ENCODE peak calls at places on chromosomes 7 and 10, in ten cellular contexts. M is M059J, J is PC-9, E is NCI-H526 treated with DMSO at 0.1 percent for 48 hours, F is HEK293T, L is A549, A is COLO829, K is prostate gland, D is NCI-H1694, X is NCI-H226. Q is an unnamed sample.

GRCh38 chr7:152313879-152314604 is 121.8 kb downstream of the KMT2C start:
- DNase-seq in M (peak; percentile 97), J (peak; percentile 91), E (no peak), F (peak; percentile 65), L (peak; percentile 43), A (peak; percentile 42), K (peak; percentile 12), D (peak; percentile 42), X (peak; percentile 91), Q (no peak)

GRCh38 chr7:39272111-39272510 is 294.1 kb upstream of the YAE1 start:
- DNase-seq in M (no peak), J (no peak), E (no peak), F (no peak), L (no peak), A (no peak), K (no peak), D (no peak), X (no peak), Q (no peak)

GRCh38 chr7:153103219-153103618 is 343.7 kb downstream of the ACTR3B start:
- DNase-seq in M (no peak), J (no peak), E (no peak), F (no peak), L (no peak), A (no peak), K (no peak), D (no peak), X (no peak), Q (no peak)

GRCh38 chr7:91034459-91035368 is 229.5 kb upstream of the FZD1 start:
- DNase-seq in M (peak; percentile 36), J (no peak), E (peak; percentile 65), F (peak; percentile 51), L (peak; percentile 3), A (peak; percentile 49), K (peak; percentile 55), D (peak; percentile 71), X (no peak), Q (no peak)

GRCh38 chr7:25795824-25796235 is 356.2 kb upstream of the NFE2L3 start:
- DNase-seq in M (peak; percentile 75), J (no peak), E (no peak), F (no peak), L (no peak), A (no peak), K (no peak), D (no peak), X (no peak), Q (no peak)

GRCh38 chr10:102676916-102677315 is 32.6 kb downstream of the TRIM8 start:
- DNase-seq in M (no peak), J (no peak), E (no peak), F (no peak), L (no peak), A (no peak), K (no peak), D (no peak), X (no peak), Q (no peak)

GRCh38 chr10:75001715-75002350 is 109.6 kb upstream of the SAMD8 start:
- DNase-seq in M (no peak), J (no peak), E (no peak), F (no peak), L (no peak), A (no peak), K (no peak), D (no peak), X (no peak), Q (no peak)

GRCh38 chr7:86926732-86927131 is 132.7 kb downstream of the ELAPOR2 start:
- DNase-seq in M (peak; percentile 13), J (no peak), E (peak; percentile 52), F (peak; percentile 51), L (peak; percentile 14), A (peak; percentile 73), K (no peak), D (peak; percentile 78), X (no peak), Q (no peak)

GRCh38 chr10:119761106-119761505 is 35.3 kb downstream of the INPP5F start:
- DNase-seq in M (peak; percentile 81), J (peak; percentile 63), E (no peak), F (no peak), L (no peak), A (peak; percentile 34), K (no peak), D (no peak), X (peak; percentile 49), Q (no peak)

GRCh38 chr7:3439333-3440030 is 138.4 kb downstream of the SDK1 start:
- DNase-seq in M (peak; percentile 79), J (peak; percentile 76), E (no peak), F (no peak), L (peak; percentile 60), A (peak; percentile 30), K (no peak), D (no peak), X (peak; percentile 99), Q (no peak)

GRCh38 chr7:112759905-112760304 is 30.3 kb downstream of the TMEM168 start:
- DNase-seq in M (no peak), J (no peak), E (no peak), F (no peak), L (no peak), A (no peak), K (no peak), D (no peak), X (no peak), Q (no peak)

GRCh38 chr7:7931626-7932025 is 37.0 kb upstream of the GLCCI1 start:
- DNase-seq in M (no peak), J (no peak), E (no peak), F (no peak), L (no peak), A (no peak), K (no peak), D (peak; percentile 20), X (no peak), Q (no peak)

GRCh38 chr7:83739527-83739926 is 90.6 kb upstream of the SEMA3E start:
- DNase-seq in M (no peak), J (no peak), E (no peak), F (no peak), L (no peak), A (no peak), K (no peak), D (no peak), X (no peak), Q (no peak)

GRCh38 chr10:125209591-125210373 is 49.4 kb upstream of the CTBP2 start:
- DNase-seq in M (no peak), J (no peak), E (no peak), F (no peak), L (no peak), A (peak; percentile 50), K (no peak), D (no peak), X (no peak), Q (no peak)

GRCh38 chr7:44380831-44381493 is 55.6 kb upstream of the CAMK2B start:
- DNase-seq in M (peak; percentile 80), J (no peak), E (no peak), F (no peak), L (no peak), A (no peak), K (no peak), D (no peak), X (no peak), Q (no peak)

GRCh38 chr7:77822269-77822668 is 23.7 kb downstream of the PHTF2 start:
- DNase-seq in M (no peak), J (no peak), E (no peak), F (no peak), L (no peak), A (no peak), K (no peak), D (no peak), X (no peak), Q (no peak)

GRCh38 chr10:102347236-102347828 is 48.2 kb upstream of the NFKB2 start:
- DNase-seq in M (peak; percentile 47), J (peak; percentile 40), E (peak; percentile 13), F (peak; percentile 62), L (peak; percentile 58), A (no peak), K (peak; percentile 27), D (peak; percentile 4), X (peak; percentile 36), Q (peak; percentile 27)